ENCODE peak calls at places on chromosomes 13 and 19, in eight cellular contexts. One of them, this sample, is unnamed.

GRCh38 chr13:41581884-41582547 is 124.7 kb downstream of the RGCC start:
- DNase-seq in dorsolateral prefrontal cortex: no peak
- DNase-seq in bronchial epithelial cell: no peak
- DNase-seq in cardiac fibroblast: peak
- DNase-seq in H7: no peak
- DNase-seq in lower lobe of right lung: no peak
- DNase-seq in fibroblast of lung: peak
- DNase-seq in colonic mucosa: no peak
- DNase-seq in this sample: no peak

GRCh38 chr13:107518292-107518691 is 697.0 kb downstream of the LIG4 start:
- DNase-seq in lower lobe of right lung: no peak
- DNase-seq in fibroblast of lung: peak
- DNase-seq in cardiac fibroblast: peak
- DNase-seq in H7: no peak
- DNase-seq in bronchial epithelial cell: no peak
- DNase-seq in dorsolateral prefrontal cortex: no peak
- DNase-seq in colonic mucosa: no peak
- DNase-seq in this sample: peak

GRCh38 chr13:96849091-96849490 is 145.2 kb downstream of the OXGR1 start:
- DNase-seq in H7: no peak
- DNase-seq in bronchial epithelial cell: no peak
- DNase-seq in dorsolateral prefrontal cortex: no peak
- DNase-seq in cardiac fibroblast: no peak
- DNase-seq in fibroblast of lung: no peak
- DNase-seq in lower lobe of right lung: no peak
- DNase-seq in colonic mucosa: no peak
- DNase-seq in this sample: no peak

GRCh38 chr19:49441210-49441959 is at the start of gene SLC17A7:
- DNase-seq in fibroblast of lung: no peak
- DNase-seq in lower lobe of right lung: no peak
- DNase-seq in colonic mucosa: peak
- DNase-seq in cardiac fibroblast: no peak
- DNase-seq in H7: peak
- DNase-seq in bronchial epithelial cell: no peak
- DNase-seq in dorsolateral prefrontal cortex: no peak
- DNase-seq in this sample: no peak

GRCh38 chr13:44128522-44128921 is 245.1 kb upstream of the SERP2 start:
- DNase-seq in dorsolateral prefrontal cortex: no peak
- DNase-seq in lower lobe of right lung: no peak
- DNase-seq in fibroblast of lung: peak
- DNase-seq in bronchial epithelial cell: no peak
- DNase-seq in cardiac fibroblast: peak
- DNase-seq in colonic mucosa: no peak
- DNase-seq in H7: no peak
- DNase-seq in this sample: no peak

GRCh38 chr19:50725218-50725931 is 2.2 kb downstream of the CLEC11A start:
- DNase-seq in dorsolateral prefrontal cortex: no peak
- DNase-seq in colonic mucosa: no peak
- DNase-seq in H7: no peak
- DNase-seq in fibroblast of lung: no peak
- DNase-seq in bronchial epithelial cell: no peak
- DNase-seq in cardiac fibroblast: no peak
- DNase-seq in lower lobe of right lung: no peak
- DNase-seq in this sample: no peak

GRCh38 chr19:19338082-19338481 is 17.5 kb downstream of the MAU2 start:
- DNase-seq in H7: no peak
- DNase-seq in dorsolateral prefrontal cortex: no peak
- DNase-seq in fibroblast of lung: peak
- DNase-seq in bronchial epithelial cell: no peak
- DNase-seq in cardiac fibroblast: peak
- DNase-seq in colonic mucosa: no peak
- DNase-seq in lower lobe of right lung: no peak
- DNase-seq in this sample: no peak

GRCh38 chr19:31838163-31838798 is 489.0 kb upstream of the TSHZ3 start:
- DNase-seq in lower lobe of right lung: no peak
- DNase-seq in cardiac fibroblast: no peak
- DNase-seq in fibroblast of lung: peak
- DNase-seq in bronchial epithelial cell: no peak
- DNase-seq in H7: no peak
- DNase-seq in dorsolateral prefrontal cortex: peak
- DNase-seq in colonic mucosa: no peak
- DNase-seq in this sample: no peak

GRCh38 chr19:12868540-12869112 is 12.6 kb downstream of the DNASE2 start:
- DNase-seq in colonic mucosa: no peak
- DNase-seq in lower lobe of right lung: no peak
- DNase-seq in cardiac fibroblast: peak
- DNase-seq in fibroblast of lung: peak
- DNase-seq in dorsolateral prefrontal cortex: no peak
- DNase-seq in bronchial epithelial cell: no peak
- DNase-seq in H7: peak
- DNase-seq in this sample: no peak

GRCh38 chr13:113327391-113327765 is 30.3 kb downstream of the LAMP1 start:
- DNase-seq in cardiac fibroblast: no peak
- DNase-seq in fibroblast of lung: no peak
- DNase-seq in dorsolateral prefrontal cortex: no peak
- DNase-seq in bronchial epithelial cell: no peak
- DNase-seq in colonic mucosa: no peak
- DNase-seq in H7: no peak
- DNase-seq in lower lobe of right lung: no peak
- DNase-seq in this sample: no peak

GRCh38 chr19:5058456-5059190 is 89.7 kb downstream of the KDM4B start:
- DNase-seq in H7: no peak
- DNase-seq in bronchial epithelial cell: peak
- DNase-seq in colonic mucosa: no peak
- DNase-seq in dorsolateral prefrontal cortex: no peak
- DNase-seq in fibroblast of lung: peak
- DNase-seq in cardiac fibroblast: peak
- DNase-seq in lower lobe of right lung: no peak
- DNase-seq in this sample: peak

GRCh38 chr13:42395066-42395821 is 123.3 kb downstream of the AKAP11 start:
- DNase-seq in lower lobe of right lung: no peak
- DNase-seq in bronchial epithelial cell: no peak
- DNase-seq in dorsolateral prefrontal cortex: no peak
- DNase-seq in fibroblast of lung: no peak
- DNase-seq in H7: no peak
- DNase-seq in colonic mucosa: no peak
- DNase-seq in cardiac fibroblast: no peak
- DNase-seq in this sample: no peak

GRCh38 chr13:40164137-40164536 is 502.3 kb downstream of the FOXO1 start:
- DNase-seq in cardiac fibroblast: peak
- DNase-seq in colonic mucosa: no peak
- DNase-seq in H7: no peak
- DNase-seq in dorsolateral prefrontal cortex: no peak
- DNase-seq in lower lobe of right lung: no peak
- DNase-seq in bronchial epithelial cell: peak
- DNase-seq in fibroblast of lung: no peak
- DNase-seq in this sample: peak

DNA sequence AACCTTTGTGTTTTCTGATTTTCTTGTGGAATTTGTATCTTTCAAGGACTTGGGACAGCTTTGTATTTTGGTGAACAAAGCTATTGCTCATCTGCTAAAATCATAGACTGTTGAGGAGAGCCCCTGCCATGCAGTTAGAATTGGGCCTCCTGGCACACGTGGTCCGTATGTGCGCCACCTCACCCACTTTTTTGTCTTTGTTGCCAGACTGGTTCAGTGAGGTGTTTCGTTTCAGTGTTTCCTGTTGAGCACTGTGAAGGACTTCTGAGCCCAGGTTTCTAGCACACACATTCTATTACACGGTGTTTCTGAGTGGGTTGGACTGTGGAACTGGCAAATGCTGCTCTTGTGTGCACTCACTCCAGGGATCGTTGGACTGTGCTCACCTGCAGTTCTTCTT is 37.6 kb upstream of the RNF113B start:
- DNase-seq in dorsolateral prefrontal cortex: no peak
- DNase-seq in bronchial epithelial cell: peak
- DNase-seq in cardiac fibroblast: no peak
- DNase-seq in colonic mucosa: peak
- DNase-seq in H7: no peak
- DNase-seq in fibroblast of lung: no peak
- DNase-seq in lower lobe of right lung: no peak
- DNase-seq in this sample: peak
- H3K4me3 ChIP-seq in dorsolateral prefrontal cortex: no peak
- H3K4me3 ChIP-seq in bronchial epithelial cell: no peak
- H3K4me3 ChIP-seq in cardiac fibroblast: no peak
- H3K4me3 ChIP-seq in colonic mucosa: no peak
- H3K4me3 ChIP-seq in H7: no peak
- H3K4me3 ChIP-seq in fibroblast of lung: no peak
- H3K4me3 ChIP-seq in lower lobe of right lung: no peak
- H3K4me3 ChIP-seq in this sample: no peak

GRCh38 chr19:56577719-56578602 is 10.7 kb downstream of the ZNF470 start:
- DNase-seq in H7: no peak
- DNase-seq in bronchial epithelial cell: no peak
- DNase-seq in lower lobe of right lung: no peak
- DNase-seq in colonic mucosa: no peak
- DNase-seq in cardiac fibroblast: peak
- DNase-seq in fibroblast of lung: no peak
- DNase-seq in dorsolateral prefrontal cortex: no peak
- DNase-seq in this sample: no peak
- H3K4me3 ChIP-seq in H7: no peak
- H3K4me3 ChIP-seq in bronchial epithelial cell: no peak
- H3K4me3 ChIP-seq in lower lobe of right lung: no peak
- H3K4me3 ChIP-seq in colonic mucosa: no peak
- H3K4me3 ChIP-seq in cardiac fibroblast: no peak
- H3K4me3 ChIP-seq in fibroblast of lung: no peak
- H3K4me3 ChIP-seq in dorsolateral prefrontal cortex: no peak
- H3K4me3 ChIP-seq in this sample: no peak

DNA sequence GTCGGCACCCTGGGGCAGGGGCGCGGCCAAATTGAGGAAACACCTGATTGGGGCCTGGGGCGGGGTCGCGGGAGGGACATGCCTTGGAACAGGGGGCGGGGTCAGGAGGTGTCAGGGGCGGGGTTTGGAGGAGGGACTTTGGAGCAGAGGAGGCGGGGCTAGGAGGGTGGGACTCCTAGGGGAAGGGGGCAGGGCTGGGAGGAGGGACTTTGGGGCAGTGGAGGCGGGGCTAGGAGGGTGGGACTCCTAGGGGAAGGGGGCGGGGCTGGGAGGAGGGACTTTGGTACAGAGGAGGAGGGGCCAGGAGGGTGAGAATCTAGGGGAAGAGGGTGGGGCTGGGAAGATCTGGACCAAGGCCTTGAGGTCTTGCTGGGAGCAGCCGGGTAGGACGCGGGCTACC is 21.9 kb downstream of the GRIN2D start:
- DNase-seq in H7: peak
- DNase-seq in dorsolateral prefrontal cortex: no peak
- DNase-seq in cardiac fibroblast: peak
- DNase-seq in bronchial epithelial cell: peak
- DNase-seq in colonic mucosa: peak
- DNase-seq in fibroblast of lung: peak
- DNase-seq in lower lobe of right lung: peak
- DNase-seq in this sample: peak
- H3K4me3 ChIP-seq in H7: no peak
- H3K4me3 ChIP-seq in dorsolateral prefrontal cortex: no peak
- H3K4me3 ChIP-seq in cardiac fibroblast: no peak
- H3K4me3 ChIP-seq in bronchial epithelial cell: no peak
- H3K4me3 ChIP-seq in colonic mucosa: peak
- H3K4me3 ChIP-seq in fibroblast of lung: no peak
- H3K4me3 ChIP-seq in lower lobe of right lung: peak
- H3K4me3 ChIP-seq in this sample: peak

DNA sequence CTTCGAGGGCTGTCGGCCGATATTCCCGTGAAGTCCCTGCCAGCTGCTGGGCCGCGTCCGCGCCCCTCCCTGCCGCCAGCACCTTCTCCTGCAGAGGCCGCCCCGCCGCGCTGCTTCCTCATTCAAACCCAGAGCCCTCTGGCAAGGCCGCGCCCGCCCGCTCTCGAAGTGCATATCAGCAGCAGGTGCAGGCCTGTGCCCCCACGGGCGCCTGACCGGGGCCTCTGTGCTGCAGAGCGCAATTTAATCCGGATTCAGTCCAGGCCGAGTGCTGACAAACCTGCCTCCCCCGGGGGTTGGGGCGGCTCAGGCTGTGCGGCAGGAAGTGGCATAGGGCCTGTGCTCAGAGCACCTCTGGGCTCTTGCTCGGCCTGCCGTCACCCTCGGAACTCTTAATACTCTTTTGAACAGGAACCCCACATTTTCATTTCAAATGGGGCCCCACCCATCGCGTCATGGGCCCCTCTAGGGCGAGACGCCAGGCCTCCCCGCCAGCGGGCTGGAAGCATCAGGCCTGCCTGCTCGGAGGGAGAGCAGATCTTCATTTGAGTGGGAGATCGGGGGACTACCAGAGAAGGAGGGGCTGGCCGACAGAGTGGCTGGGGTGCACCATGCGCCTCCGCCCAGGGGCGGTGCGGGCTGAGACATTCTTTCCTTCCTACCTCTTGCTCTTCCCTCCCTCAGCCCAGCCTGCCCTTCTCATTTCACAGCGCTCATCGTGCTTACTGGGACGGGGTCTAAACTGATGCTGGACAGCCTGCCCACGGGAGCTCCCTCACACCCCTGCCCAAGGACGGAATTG is 125.7 kb downstream of the TNFRSF19 start:
- DNase-seq in colonic mucosa: peak
- DNase-seq in cardiac fibroblast: no peak
- DNase-seq in H7: peak
- DNase-seq in bronchial epithelial cell: no peak
- DNase-seq in fibroblast of lung: no peak
- DNase-seq in lower lobe of right lung: peak
- DNase-seq in dorsolateral prefrontal cortex: no peak
- DNase-seq in this sample: peak
- H3K4me3 ChIP-seq in colonic mucosa: peak
- H3K4me3 ChIP-seq in cardiac fibroblast: no peak
- H3K4me3 ChIP-seq in H7: no peak
- H3K4me3 ChIP-seq in bronchial epithelial cell: no peak
- H3K4me3 ChIP-seq in fibroblast of lung: no peak
- H3K4me3 ChIP-seq in lower lobe of right lung: peak
- H3K4me3 ChIP-seq in dorsolateral prefrontal cortex: peak
- H3K4me3 ChIP-seq in this sample: no peak

GRCh38 chr13:35817642-35818576 is 313.3 kb downstream of the DCLK1 start:
- DNase-seq in lower lobe of right lung: no peak
- DNase-seq in fibroblast of lung: no peak
- DNase-seq in dorsolateral prefrontal cortex: no peak
- DNase-seq in H7: no peak
- DNase-seq in bronchial epithelial cell: no peak
- DNase-seq in colonic mucosa: no peak
- DNase-seq in cardiac fibroblast: no peak
- DNase-seq in this sample: no peak
- H3K4me3 ChIP-seq in lower lobe of right lung: no peak
- H3K4me3 ChIP-seq in fibroblast of lung: no peak
- H3K4me3 ChIP-seq in dorsolateral prefrontal cortex: no peak
- H3K4me3 ChIP-seq in H7: no peak
- H3K4me3 ChIP-seq in bronchial epithelial cell: no peak
- H3K4me3 ChIP-seq in colonic mucosa: no peak
- H3K4me3 ChIP-seq in cardiac fibroblast: no peak
- H3K4me3 ChIP-seq in this sample: no peak

This sample was measured in epithelial cell of esophagus.